ENCODE peak calls at places on chromosomes 1 and 21, in ten cellular contexts. B is naive thymus-derived CD8-positive, alpha-beta T cell; F is activated CD8-positive, alpha-beta memory T cell treated with anti-CD3 and anti-CD28 coated beads for 1 hour; D is GM13976; C is pancreas; O is GM18507; P is H54; H is iris pigment epithelial cell; Q is iPS-NIHi11; L is WTC11. T is an unnamed sample.

GRCh38 chr1:117627562-117628165 is 21.8 kb downstream of the TENT5C start:
- DNase-seq in B (no peak), Q (no peak), F (no peak), H (no peak), D (no peak), O (no peak), P (no peak), L (no peak), C (no peak), T (no peak)

GRCh38 chr1:2935184-2935583 is 86.1 kb upstream of the ACTRT2 start:
- DNase-seq in Q (no peak), D (no peak), F (no peak), C (no peak), H (no peak), P (no peak), B (no peak), O (no peak), L (no peak), T (no peak)

GRCh38 chr1:168341576-168341975 is 60.9 kb downstream of the TBX19 start:
- DNase-seq in D (no peak), P (no peak), H (peak; percentile 73), O (no peak), Q (no peak), F (no peak), B (no peak), C (no peak), L (no peak), T (no peak)

GRCh38 chr1:109242387-109242786 is 7.0 kb upstream of the CELSR2 start:
- DNase-seq in O (no peak), Q (no peak), B (no peak), L (no peak), F (no peak), D (no peak), C (no peak), P (no peak), H (no peak), T (no peak)

GRCh38 chr21:16145479-16145878 is 415.7 kb downstream of the USP25 start:
- DNase-seq in Q (no peak), P (no peak), C (no peak), L (no peak), D (no peak), B (no peak), F (no peak), H (no peak), O (no peak), T (no peak)

GRCh38 chr1:38038836-38039235 is 7.8 kb downstream of the POU3F1 start:
- DNase-seq in H (peak; percentile 63), F (no peak), C (no peak), O (no peak), D (peak; percentile 13), P (peak; percentile 71), Q (no peak), L (no peak), B (no peak), T (no peak)

GRCh38 chr1:87956072-87956471 is 627.4 kb downstream of the LMO4 start:
- DNase-seq in Q (no peak), H (peak; percentile 95), C (no peak), L (no peak), D (no peak), O (no peak), F (no peak), B (no peak), P (peak; percentile 56), T (no peak)

GRCh38 chr1:71693581-71693980 is 588.8 kb downstream of the NEGR1 start:
- DNase-seq in C (no peak), B (no peak), F (no peak), H (no peak), D (no peak), O (no peak), P (no peak), Q (no peak), L (no peak), T (no peak)

GRCh38 chr21:44723177-44724131 is 12.1 kb upstream of the TSPEAR start:
- DNase-seq in P (no peak), C (no peak), O (no peak), B (no peak), Q (no peak), D (no peak), F (no peak), H (no peak), L (no peak), T (no peak)

GRCh38 chr1:168618351-168618750 is 41.9 kb downstream of the XCL1 start:
- DNase-seq in D (no peak), P (no peak), C (no peak), B (no peak), F (no peak), Q (no peak), L (no peak), H (no peak), O (no peak), T (no peak)

GRCh38 chr1:145963218-145964019 is 956 bp downstream of the ANKRD34A start:
- DNase-seq in D (no peak), F (no peak), L (no peak), C (no peak), P (no peak), O (no peak), B (no peak), H (peak; percentile 45), Q (no peak), T (no peak)

GRCh38 chr1:22428672-22429071 is 23.0 kb upstream of the ZBTB40 start:
- DNase-seq in O (peak; percentile 42), D (peak; percentile 71), F (no peak), B (no peak), L (no peak), C (no peak), Q (peak; percentile 74), H (peak; percentile 70), P (no peak), T (no peak)

GRCh38 chr1:227924838-227925574 is 22.7 kb downstream of the WNT9A start:
- DNase-seq in O (no peak), B (no peak), L (no peak), H (no peak), F (no peak), D (no peak), P (no peak), C (no peak), Q (no peak), T (no peak)

GRCh38 chr1:226497276-226497833 is 51.2 kb upstream of the STUM start:
- DNase-seq in L (no peak), Q (no peak), H (no peak), F (no peak), P (no peak), C (no peak), O (no peak), D (no peak), B (no peak), T (no peak)

GRCh38 chr1:6521502-6521901 is 30.0 kb upstream of the PLEKHG5 start:
- DNase-seq in F (no peak), D (no peak), C (no peak), O (no peak), B (no peak), H (peak; percentile 42), L (no peak), Q (no peak), P (no peak), T (no peak)

GRCh38 chr1:2495026-2495425 is 18.9 kb downstream of the PLCH2 start:
- DNase-seq in F (no peak), O (no peak), B (no peak), D (no peak), P (no peak), C (no peak), L (no peak), H (no peak), Q (no peak), T (no peak)

GRCh38 chr1:214050513-214051401 is 63.0 kb downstream of the PROX1 start:
- DNase-seq in Q (no peak), D (no peak), L (no peak), H (no peak), P (no peak), B (no peak), C (no peak), O (no peak), F (no peak), T (no peak)

GRCh38 chr21:35223480-35224156 is 174.5 kb upstream of the RUNX1 start:
- DNase-seq in B (no peak), O (no peak), C (no peak), H (no peak), P (no peak), L (no peak), Q (no peak), D (no peak), F (no peak), T (no peak)

GRCh38 chr1:21383785-21384401 is 56.0 kb upstream of the NBPF3 start:
- DNase-seq in Q (no peak), P (no peak), H (no peak), B (no peak), O (no peak), F (no peak), C (no peak), D (no peak), L (no peak), T (no peak)

GRCh38 chr1:203144661-203145060 is 17.1 kb downstream of the ADORA1 start:
- DNase-seq in Q (no peak), B (no peak), C (peak; percentile 46), F (no peak), O (no peak), P (no peak), H (no peak), L (no peak), D (no peak), T (no peak)

GRCh38 chr21:39144191-39144590 is 39.1 kb downstream of the PSMG1 start:
- DNase-seq in P (no peak), C (no peak), L (no peak), F (no peak), Q (no peak), H (no peak), B (no peak), D (no peak), O (no peak), T (no peak)

GRCh38 chr1:50047916-50048694 is 24.4 kb upstream of the AGBL4 start:
- DNase-seq in L (peak; percentile 91), C (peak; percentile 20), Q (peak; percentile 74), B (no peak), P (no peak), F (no peak), H (no peak), D (no peak), O (no peak), T (no peak)

GRCh38 chr1:155228096-155228427 is 19.6 kb downstream of the MTX1 start:
- DNase-seq in B (no peak), O (no peak), F (no peak), C (no peak), Q (no peak), P (no peak), L (no peak), H (no peak), D (no peak), T (no peak)

GRCh38 chr1:202702088-202702487 is 8.2 kb downstream of the SYT2 start:
- DNase-seq in B (no peak), D (no peak), F (no peak), O (no peak), P (no peak), C (no peak), L (no peak), H (no peak), Q (no peak), T (no peak)

GRCh38 chr1:75725256-75725655 is 747 bp downstream of the ACADM start:
- DNase-seq in C (no peak), Q (no peak), L (no peak), O (no peak), D (no peak), F (no peak), P (no peak), H (peak; percentile 45), B (no peak), T (no peak)

GRCh38 chr1:94920061-94920460 is 6.8 kb downstream of the CNN3 start:
- DNase-seq in O (no peak), C (no peak), Q (no peak), B (no peak), H (no peak), D (no peak), L (no peak), F (no peak), P (no peak), T (no peak)